ENCODE peak calls at places on chromosomes 2 and 18, in six cellular contexts. N is hippocampal formation; O is T-helper 2 cell; Q is activated CD4-positive, alpha-beta memory T cell treated with anti-CD3 and anti-CD28 coated beads, Interleukin-2, amount 10 ng/mL, durations not matched to agents 7 days and 5 days; X is KG1; H is hepatocyte. K is an unnamed sample.

GRCh38 chr2:125696573-125696972 is 959.4 kb upstream of the GYPC start:
- DNase-seq in N (no peak), O (no peak), Q (no peak), X (no peak), H (peak), K (no peak)

GRCh38 chr2:3320910-3321605 is 56.6 kb downstream of the EIPR1 start:
- DNase-seq in N (no peak), O (no peak), Q (no peak), X (no peak), H (no peak), K (no peak)

GRCh38 chr2:61262699-61263098 is 100.7 kb downstream of the C2orf74 start:
- DNase-seq in N (no peak), O (no peak), Q (no peak), X (no peak), H (no peak), K (no peak)

GRCh38 chr2:24886114-24886501 is 33.9 kb downstream of the ADCY3 start:
- DNase-seq in N (no peak), O (no peak), Q (no peak), X (no peak), H (no peak), K (no peak)

GRCh38 chr18:49411928-49412327 is 48.5 kb downstream of the DYM start:
- DNase-seq in N (no peak), O (no peak), Q (no peak), X (no peak), H (no peak), K (no peak)

GRCh38 chr2:110852541-110853263 is 120.3 kb downstream of the ACOXL start:
- DNase-seq in N (no peak), O (no peak), Q (peak), X (no peak), H (no peak), K (no peak)

GRCh38 chr2:100104718-100105677 is 37.4 kb downstream of the AFF3 start:
- DNase-seq in N (no peak), O (no peak), Q (no peak), X (no peak), H (peak), K (peak)

GRCh38 chr2:28377984-28378678 is 14.5 kb upstream of the FOSL2 start:
- DNase-seq in N (no peak), O (no peak), Q (no peak), X (no peak), H (no peak), K (no peak)

GRCh38 chr2:127709336-127709735 is 8.0 kb downstream of the SFT2D3 start:
- DNase-seq in N (no peak), O (no peak), Q (no peak), X (no peak), H (no peak), K (no peak)

GRCh38 chr18:54155412-54155811 is 69.1 kb downstream of the MBD2 start:
- DNase-seq in N (no peak), O (no peak), Q (no peak), X (no peak), H (no peak), K (no peak)

GRCh38 chr2:234111523-234111922 is 61.0 kb downstream of the SPP2 start:
- DNase-seq in N (no peak), O (no peak), Q (no peak), X (no peak), H (no peak), K (no peak)

GRCh38 chr2:112794131-112794733 is 9.9 kb upstream of the IL1A start:
- DNase-seq in N (no peak), O (no peak), Q (peak), X (peak), H (peak), K (peak)

GRCh38 chr2:71478806-71479205 is 25.4 kb downstream of the DYSF start:
- DNase-seq in N (no peak), O (no peak), Q (no peak), X (no peak), H (no peak), K (no peak)

GRCh38 chr2:202158796-202159195 is 79.6 kb downstream of the SUMO1 start:
- DNase-seq in N (no peak), O (no peak), Q (no peak), X (no peak), H (no peak), K (no peak)

GRCh38 chr2:236997086-236997485 is 88.6 kb upstream of the COPS8 start:
- DNase-seq in N (no peak), O (no peak), Q (no peak), X (no peak), H (no peak), K (peak)

GRCh38 chr2:237726401-237726830 is 72.2 kb upstream of the RBM44 start:
- DNase-seq in N (no peak), O (no peak), Q (no peak), X (no peak), H (no peak), K (no peak)

GRCh38 chr2:109423556-109424359 is 190.0 kb downstream of the SEPTIN10 start:
- DNase-seq in N (no peak), O (no peak), Q (no peak), X (no peak), H (no peak), K (no peak)

GRCh38 chr2:55134316-55134706 is 84.1 kb upstream of the RTN4 start:
- DNase-seq in N (no peak), O (no peak), Q (no peak), X (no peak), H (no peak), K (no peak)

GRCh38 chr2:179410552-179411356 is 146.1 kb upstream of the SESTD1 start:
- DNase-seq in N (peak), O (no peak), Q (peak), X (peak), H (peak), K (peak)

GRCh38 chr2:177568393-177568792 is 175.8 kb downstream of the AGPS start:
- DNase-seq in N (no peak), O (no peak), Q (no peak), X (no peak), H (no peak), K (no peak)

GRCh38 chr18:388198-388597 is 112.3 kb downstream of the COLEC12 start:
- DNase-seq in N (no peak), O (no peak), Q (no peak), X (no peak), H (no peak), K (no peak)

GRCh38 chr2:196206804-196207203 is 35.4 kb upstream of the STK17B start:
- DNase-seq in N (no peak), O (no peak), Q (no peak), X (no peak), H (no peak), K (peak)